ENCODE peak calls at places on chromosome 19, in six cellular contexts. One of them, this sample, is unnamed. For H3K4me1, the result is how much of the 10 kb centered on the place peaks cover.

GRCh38 chr19:27714857-27715256 is 1498.1 kb downstream of the UQCRFS1 start:
- DNase-seq in IMR-90: no peak
- DNase-seq in aorta: no peak
- DNase-seq in tibial nerve: no peak
- DNase-seq in SK-N-SH: no peak
- DNase-seq in breast epithelium: no peak
- DNase-seq in this sample: no peak

GRCh38 chr19:16226184-16226591 is 28.5 kb downstream of the AP1M1 start:
- DNase-seq in aorta: no peak
- DNase-seq in IMR-90: no peak
- DNase-seq in SK-N-SH: no peak
- DNase-seq in breast epithelium: no peak
- DNase-seq in tibial nerve: peak
- DNase-seq in this sample: no peak

GRCh38 chr19:54106716-54107115 is 4.1 kb downstream of the NDUFA3 start:
- DNase-seq in breast epithelium: no peak
- DNase-seq in IMR-90: no peak
- DNase-seq in tibial nerve: no peak
- DNase-seq in aorta: peak
- DNase-seq in SK-N-SH: no peak
- DNase-seq in this sample: no peak

GRCh38 chr19:44607917-44608316 is 5.4 kb upstream of the IGSF23 start:
- DNase-seq in tibial nerve: no peak
- DNase-seq in breast epithelium: no peak
- DNase-seq in aorta: no peak
- DNase-seq in SK-N-SH: no peak
- DNase-seq in IMR-90: no peak
- DNase-seq in this sample: no peak

GRCh38 chr19:46753420-46754155 is 7.3 kb upstream of the STRN4 start:
- DNase-seq in SK-N-SH: peak
- DNase-seq in aorta: peak
- DNase-seq in breast epithelium: no peak
- DNase-seq in IMR-90: no peak
- DNase-seq in tibial nerve: no peak
- DNase-seq in this sample: no peak

GRCh38 chr19:33157906-33158305 is 26.0 kb downstream of the WDR88 start:
- DNase-seq in aorta: no peak
- DNase-seq in SK-N-SH: no peak
- DNase-seq in tibial nerve: no peak
- DNase-seq in IMR-90: no peak
- DNase-seq in breast epithelium: no peak
- DNase-seq in this sample: no peak

GRCh38 chr19:16045893-16046292 is 30.4 kb upstream of the TPM4 start:
- DNase-seq in breast epithelium: no peak
- DNase-seq in SK-N-SH: no peak
- DNase-seq in tibial nerve: no peak
- DNase-seq in aorta: no peak
- DNase-seq in IMR-90: no peak
- DNase-seq in this sample: no peak

GRCh38 chr19:294341-294818 is 3.2 kb upstream of the PLPP2 start:
- DNase-seq in breast epithelium: no peak
- DNase-seq in tibial nerve: no peak
- DNase-seq in SK-N-SH: peak
- DNase-seq in aorta: no peak
- DNase-seq in IMR-90: peak
- DNase-seq in this sample: no peak

GRCh38 chr19:45439569-45440258 is 16.0 kb upstream of the ERCC1 start:
- DNase-seq in SK-N-SH: peak
- DNase-seq in aorta: peak
- DNase-seq in tibial nerve: peak
- DNase-seq in breast epithelium: peak
- DNase-seq in IMR-90: peak
- DNase-seq in this sample: peak

GRCh38 chr19:3694361-3695123 is 5.7 kb downstream of the PIP5K1C start:
- DNase-seq in SK-N-SH: peak
- DNase-seq in tibial nerve: no peak
- DNase-seq in aorta: peak
- DNase-seq in IMR-90: no peak
- DNase-seq in breast epithelium: no peak
- DNase-seq in this sample: no peak

GRCh38 chr19:3697094-3697493 is 3.2 kb downstream of the PIP5K1C start:
- DNase-seq in tibial nerve: no peak
- DNase-seq in breast epithelium: no peak
- DNase-seq in aorta: peak
- DNase-seq in IMR-90: no peak
- DNase-seq in SK-N-SH: no peak
- DNase-seq in this sample: no peak

GRCh38 chr19:3696660-3696995 is 3.6 kb downstream of the PIP5K1C start:
- DNase-seq in tibial nerve: no peak
- DNase-seq in breast epithelium: no peak
- DNase-seq in aorta: peak
- DNase-seq in SK-N-SH: no peak
- DNase-seq in IMR-90: no peak
- DNase-seq in this sample: no peak

GRCh38 chr19:3695124-3695733 is 5.0 kb downstream of the PIP5K1C start:
- DNase-seq in aorta: peak
- DNase-seq in tibial nerve: no peak
- DNase-seq in SK-N-SH: no peak
- DNase-seq in IMR-90: no peak
- DNase-seq in breast epithelium: no peak
- DNase-seq in this sample: no peak

GRCh38 chr19:3695986-3696659 is 4.1 kb downstream of the PIP5K1C start:
- DNase-seq in SK-N-SH: no peak
- DNase-seq in breast epithelium: no peak
- DNase-seq in aorta: no peak
- DNase-seq in tibial nerve: no peak
- DNase-seq in IMR-90: no peak
- DNase-seq in this sample: no peak
- H3K4me1 ChIP-seq in SK-N-SH: under half
- H3K4me1 ChIP-seq in breast epithelium: under half
- H3K4me1 ChIP-seq in aorta: under half
- H3K4me1 ChIP-seq in tibial nerve: under half
- H3K4me1 ChIP-seq in IMR-90: under half
- H3K4me1 ChIP-seq in this sample: under half

GRCh38 chr19:10420444-10421239 is at the start of gene PDE4A:
- DNase-seq in SK-N-SH: peak
- DNase-seq in breast epithelium: no peak
- DNase-seq in aorta: no peak
- DNase-seq in IMR-90: no peak
- DNase-seq in tibial nerve: no peak
- DNase-seq in this sample: no peak
- H3K4me1 ChIP-seq in SK-N-SH: under half
- H3K4me1 ChIP-seq in breast epithelium: under half
- H3K4me1 ChIP-seq in aorta: under half
- H3K4me1 ChIP-seq in IMR-90: under half
- H3K4me1 ChIP-seq in tibial nerve: under half
- H3K4me1 ChIP-seq in this sample: under half

DNA sequence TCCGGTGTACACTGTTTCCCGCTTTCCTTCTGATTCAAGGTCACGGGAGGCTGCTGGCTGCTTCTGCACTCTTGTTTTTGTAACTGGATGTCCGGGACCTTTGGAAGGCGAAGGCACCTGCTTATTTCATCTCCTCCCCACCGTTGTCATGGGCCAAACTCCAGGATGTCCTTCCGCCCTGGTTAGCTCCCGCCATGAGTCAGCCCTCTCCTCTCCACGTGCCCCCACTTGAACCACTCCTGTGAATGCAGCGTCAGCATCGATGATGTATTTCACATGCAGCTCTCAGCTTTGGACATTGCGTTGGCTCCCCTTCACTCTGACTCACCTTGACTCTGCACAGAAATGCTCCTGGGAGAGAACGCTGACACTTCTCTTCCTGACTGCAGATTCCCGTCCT is 5.5 kb upstream of the GALP start:
- DNase-seq in SK-N-SH: no peak
- DNase-seq in tibial nerve: no peak
- DNase-seq in aorta: no peak
- DNase-seq in breast epithelium: no peak
- DNase-seq in IMR-90: peak
- DNase-seq in this sample: no peak
- H3K4me1 ChIP-seq in SK-N-SH: under half
- H3K4me1 ChIP-seq in tibial nerve: under half
- H3K4me1 ChIP-seq in aorta: under half
- H3K4me1 ChIP-seq in breast epithelium: under half
- H3K4me1 ChIP-seq in IMR-90: under half
- H3K4me1 ChIP-seq in this sample: under half

GRCh38 chr19:10662384-10663251 is 8.5 kb downstream of the ILF3 start:
- DNase-seq in aorta: no peak
- DNase-seq in tibial nerve: no peak
- DNase-seq in breast epithelium: no peak
- DNase-seq in IMR-90: peak
- DNase-seq in SK-N-SH: no peak
- DNase-seq in this sample: no peak
- H3K4me1 ChIP-seq in aorta: under half
- H3K4me1 ChIP-seq in tibial nerve: under half
- H3K4me1 ChIP-seq in breast epithelium: under half
- H3K4me1 ChIP-seq in IMR-90: under half
- H3K4me1 ChIP-seq in SK-N-SH: under half
- H3K4me1 ChIP-seq in this sample: under half

DNA sequence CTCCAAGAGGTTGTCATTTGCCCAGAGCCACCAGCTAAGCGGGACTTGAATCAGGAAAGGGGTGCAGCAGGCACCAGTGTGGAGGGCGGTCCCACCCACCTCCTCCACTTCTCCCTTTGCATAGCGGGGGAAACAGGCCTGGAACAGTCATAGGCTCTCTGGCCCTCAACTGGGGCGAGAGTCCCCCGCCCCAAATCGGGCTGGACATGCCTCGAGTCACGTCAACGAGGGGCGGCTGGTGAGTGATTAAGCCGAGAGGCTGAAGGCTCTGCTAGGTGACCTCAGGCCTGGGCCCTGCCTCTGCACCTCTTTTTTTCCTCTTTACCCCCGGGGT is 398 bp upstream of the ARRDC2 start:
- DNase-seq in breast epithelium: no peak
- DNase-seq in tibial nerve: no peak
- DNase-seq in aorta: no peak
- DNase-seq in SK-N-SH: no peak
- DNase-seq in IMR-90: no peak
- DNase-seq in this sample: no peak
- H3K4me1 ChIP-seq in breast epithelium: under half
- H3K4me1 ChIP-seq in tibial nerve: under half
- H3K4me1 ChIP-seq in aorta: under half
- H3K4me1 ChIP-seq in SK-N-SH: under half
- H3K4me1 ChIP-seq in IMR-90: under half
- H3K4me1 ChIP-seq in this sample: under half

DNA sequence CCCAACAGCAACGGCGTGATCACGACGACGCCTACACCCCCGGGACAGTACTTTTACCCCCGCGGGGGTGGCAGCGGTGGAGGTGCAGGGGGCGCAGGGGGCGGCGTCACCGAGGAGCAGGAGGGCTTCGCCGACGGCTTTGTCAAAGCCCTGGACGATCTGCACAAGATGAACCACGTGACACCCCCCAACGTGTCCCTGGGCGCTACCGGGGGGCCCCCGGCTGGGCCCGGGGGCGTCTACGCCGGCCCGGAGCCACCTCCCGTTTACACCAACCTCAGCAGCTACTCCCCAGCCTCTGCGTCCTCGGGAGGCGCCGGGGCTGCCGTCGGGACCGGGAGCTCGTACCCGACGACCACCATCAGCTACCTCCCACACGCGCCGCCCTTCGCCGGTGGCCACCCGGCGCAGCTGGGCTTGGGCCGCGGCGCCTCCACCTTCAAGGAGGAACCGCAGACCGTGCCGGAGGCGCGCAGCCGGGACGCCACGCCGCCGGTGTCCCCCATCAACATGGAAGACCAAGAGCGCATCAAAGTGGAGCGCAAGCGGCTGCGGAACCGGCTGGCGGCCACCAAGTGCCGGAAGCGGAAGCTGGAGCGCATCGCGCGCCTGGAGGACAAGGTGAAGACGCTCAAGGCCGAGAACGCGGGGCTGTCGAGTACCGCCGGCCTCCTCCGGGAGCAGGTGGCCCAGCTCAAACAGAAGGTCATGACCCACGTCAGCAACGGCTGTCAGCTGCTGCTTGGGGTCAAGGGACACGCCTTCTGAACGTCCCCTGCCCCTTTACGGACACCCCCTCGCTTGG is 964 bp downstream of the JUNB start:
- DNase-seq in SK-N-SH: peak
- DNase-seq in breast epithelium: peak
- DNase-seq in tibial nerve: no peak
- DNase-seq in aorta: peak
- DNase-seq in IMR-90: peak
- DNase-seq in this sample: peak
- H3K4me1 ChIP-seq in SK-N-SH: under half
- H3K4me1 ChIP-seq in breast epithelium: under half
- H3K4me1 ChIP-seq in tibial nerve: under half
- H3K4me1 ChIP-seq in aorta: under half
- H3K4me1 ChIP-seq in IMR-90: under half
- H3K4me1 ChIP-seq in this sample: under half

DNA sequence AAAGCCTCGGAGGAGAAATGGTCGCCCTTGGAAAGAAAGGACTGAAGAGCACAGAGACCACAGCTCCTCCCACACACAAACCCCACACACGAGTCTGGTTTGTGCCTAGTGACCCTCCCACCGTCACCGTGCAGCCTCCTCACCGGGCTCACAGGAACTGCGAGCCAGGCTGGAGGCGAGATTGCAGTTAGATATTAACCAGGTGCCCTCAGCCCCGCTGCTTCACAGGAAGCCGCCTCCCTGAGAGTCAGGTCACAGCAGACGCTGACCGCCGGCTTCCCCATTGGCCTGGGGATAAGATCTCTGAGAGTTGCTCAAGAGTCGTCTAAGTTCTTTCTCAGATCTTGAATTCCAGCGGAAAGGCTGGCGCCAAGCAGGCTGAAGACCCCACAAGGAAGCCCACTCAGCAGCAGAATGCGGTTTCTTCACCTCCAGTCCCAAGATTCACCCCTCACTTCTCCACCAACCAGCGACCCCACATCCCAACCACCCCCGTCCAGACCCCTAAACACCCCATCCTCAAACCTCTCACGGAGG is 844 bp downstream of the ZNF44 start:
- DNase-seq in aorta: peak
- DNase-seq in tibial nerve: peak
- DNase-seq in breast epithelium: peak
- DNase-seq in SK-N-SH: peak
- DNase-seq in IMR-90: peak
- DNase-seq in this sample: peak
- H3K4me1 ChIP-seq in aorta: under half
- H3K4me1 ChIP-seq in tibial nerve: under half
- H3K4me1 ChIP-seq in breast epithelium: under half
- H3K4me1 ChIP-seq in SK-N-SH: under half
- H3K4me1 ChIP-seq in IMR-90: under half
- H3K4me1 ChIP-seq in this sample: under half

GRCh38 chr19:10961763-10962536 is 1.1 kb downstream of the SMARCA4 start:
- DNase-seq in SK-N-SH: no peak
- DNase-seq in breast epithelium: no peak
- DNase-seq in IMR-90: peak
- DNase-seq in tibial nerve: no peak
- DNase-seq in aorta: no peak
- DNase-seq in this sample: no peak
- H3K4me1 ChIP-seq in SK-N-SH: under half
- H3K4me1 ChIP-seq in breast epithelium: under half
- H3K4me1 ChIP-seq in IMR-90: under half
- H3K4me1 ChIP-seq in tibial nerve: under half
- H3K4me1 ChIP-seq in aorta: under half
- H3K4me1 ChIP-seq in this sample: under half

This sample was measured in right lobe of liver.